ENCODE peak calls at places on chromosomes 11 and 22, in six cellular contexts. R is EH, B is NCI-H774, O is HCT116, P is mucosa of descending colon, A is heart left ventricle. X is an unnamed sample.

GRCh38 chr11:89405629-89406028 is 85.5 kb downstream of the NOX4 start:
- DNase-seq in R (peak), B (no peak), O (peak), P (no peak), A (no peak), X (no peak)

GRCh38 chr22:46263208-46263575 is at the start of gene PKDREJ:
- DNase-seq in R (no peak), B (no peak), O (no peak), P (peak), A (no peak), X (no peak)

GRCh38 chr11:130601141-130601540 is 152.7 kb downstream of the ADAMTS15 start:
- DNase-seq in R (peak), B (no peak), O (no peak), P (peak), A (peak), X (no peak)

GRCh38 chr11:17351510-17352176 is at the start of gene NCR3LG1:
- DNase-seq in R (peak), B (no peak), O (no peak), P (peak), A (peak), X (peak)

GRCh38 chr11:45096636-45097035 is 49.8 kb upstream of the PRDM11 start:
- DNase-seq in R (no peak), B (no peak), O (no peak), P (no peak), A (no peak), X (no peak)

GRCh38 chr11:17763703-17764102 is 29.1 kb downstream of the KCNC1 start:
- DNase-seq in R (no peak), B (no peak), O (no peak), P (no peak), A (no peak), X (no peak)

GRCh38 chr11:69268911-69269310 is 25.0 kb upstream of the MYEOV start:
- DNase-seq in R (no peak), B (no peak), O (no peak), P (no peak), A (no peak), X (no peak)

GRCh38 chr11:36362902-36363301 is 66.8 kb downstream of the PRR5L start:
- DNase-seq in R (peak), B (no peak), O (no peak), P (no peak), A (no peak), X (no peak)

GRCh38 chr22:42645341-42645937 is 3.8 kb downstream of the CYB5R3 start:
- DNase-seq in R (no peak), B (no peak), O (no peak), P (peak), A (no peak), X (no peak)

X was measured in GM13977.